ENCODE peak calls at places on chromosomes 4 and X, in ten cellular contexts. G is vagina, N is A549, P is GM12878, Q is tibial nerve, L is upper lobe of left lung, Z is uterus, J is spleen, V is IMR-90, R is ovary. C is an unnamed sample.

GRCh38 chr4:8774071-8774470 is 97.6 kb downstream of the HMX1 start:
- DNase-seq in P (no peak), V (no peak), N (no peak), Q (no peak), J (peak; percentile 29), L (no peak), Z (no peak), G (no peak), R (no peak), C (peak; percentile 15)

GRCh38 chr4:79949186-79949585 is 123.8 kb downstream of the ANTXR2 start:
- DNase-seq in G (no peak), Q (no peak), V (no peak), P (no peak), Z (no peak), L (no peak), R (no peak), N (no peak), J (no peak), C (no peak)

GRCh38 chrX:153438522-153438921 is 7.3 kb downstream of the TREX2 start:
- DNase-seq in Q (peak; percentile 11), Z (no peak), R (no peak), L (no peak), V (peak; percentile 7), P (no peak), N (no peak), J (no peak), G (no peak), C (no peak)

GRCh38 chr4:136865591-136865990 is 666.7 kb downstream of the PCDH18 start:
- DNase-seq in N (no peak), Z (no peak), L (no peak), G (no peak), Q (no peak), R (no peak), V (no peak), J (no peak), P (no peak), C (no peak)

GRCh38 chr4:82275431-82276423 is 98.1 kb downstream of the HNRNPD start:
- DNase-seq in R (no peak), Z (no peak), G (no peak), J (no peak), V (no peak), L (no peak), Q (no peak), P (no peak), N (peak; percentile 10), C (no peak)

GRCh38 chr4:126888968-126889367 is 743.8 kb upstream of the INTU start:
- DNase-seq in Q (no peak), R (no peak), J (no peak), G (no peak), P (no peak), Z (no peak), V (peak; percentile 77), L (no peak), N (no peak), C (no peak)

GRCh38 chr4:71241467-71242401 is 97.1 kb upstream of the SLC4A4 start:
- DNase-seq in N (no peak), J (no peak), G (no peak), Z (no peak), Q (no peak), R (no peak), P (no peak), L (peak; percentile 75), V (peak; percentile 52), C (no peak)

GRCh38 chrX:15498741-15499140 is 1.9 kb upstream of the BMX start:
- DNase-seq in P (no peak), R (no peak), V (no peak), G (no peak), N (no peak), L (no peak), Z (no peak), J (no peak), Q (no peak), C (no peak)

GRCh38 chr4:103915224-103915869 is 195.6 kb upstream of the TACR3 start:
- DNase-seq in N (no peak), J (no peak), G (no peak), V (no peak), Q (no peak), R (no peak), L (no peak), Z (no peak), P (peak; percentile 16), C (no peak)

GRCh38 chr4:169311643-169312365 is 41.0 kb upstream of the SH3RF1 start:
- DNase-seq in G (no peak), P (peak; percentile 30), N (peak; percentile 36), Q (peak; percentile 36), R (no peak), V (peak; percentile 59), J (no peak), L (no peak), Z (no peak), C (no peak)

GRCh38 chr4:7691992-7692391 is 247.7 kb downstream of the AFAP1 start:
- DNase-seq in Z (no peak), Q (peak; percentile 27), R (peak; percentile 46), V (peak; percentile 15), G (no peak), N (no peak), P (no peak), J (no peak), L (no peak), C (no peak)

GRCh38 chr4:81395239-81395638 is 76.5 kb downstream of the RASGEF1B start:
- DNase-seq in V (no peak), Z (no peak), J (no peak), P (no peak), Q (no peak), L (no peak), N (no peak), R (no peak), G (no peak), C (no peak)

GRCh38 chrX:97895751-97896150 is 1012.0 kb downstream of the RPA4 start:
- DNase-seq in J (no peak), P (no peak), Z (no peak), V (peak; percentile 32), Q (no peak), G (no peak), L (no peak), R (no peak), N (no peak), C (no peak)

GRCh38 chrX:19381326-19381725 is 37.6 kb downstream of the PDHA1 start:
- DNase-seq in N (no peak), J (peak; percentile 44), L (no peak), G (no peak), R (no peak), Q (no peak), Z (no peak), V (no peak), P (no peak), C (no peak)

GRCh38 chr4:41517747-41518146 is 20.2 kb upstream of the LIMCH1 start:
- DNase-seq in Z (no peak), N (no peak), L (no peak), G (no peak), R (no peak), P (no peak), Q (no peak), J (no peak), V (no peak), C (no peak)

GRCh38 chrX:71184803-71185495 is 38.1 kb upstream of the GJB1 start:
- DNase-seq in N (no peak), L (peak; percentile 30), V (no peak), P (no peak), J (no peak), R (no peak), Q (no peak), G (no peak), Z (no peak), C (peak; percentile 83)

GRCh38 chrX:108001218-108001814 is 19.1 kb upstream of the TEX13B start:
- DNase-seq in N (peak; percentile 28), V (peak; percentile 36), Q (no peak), Z (no peak), R (no peak), J (no peak), G (no peak), L (no peak), P (no peak), C (no peak)

GRCh38 chrX:154091678-154092077 is 5.8 kb downstream of the MECP2 start:
- DNase-seq in Q (no peak), V (no peak), L (peak; percentile 43), G (no peak), P (no peak), N (no peak), Z (no peak), J (no peak), R (no peak), C (no peak)

GRCh38 chr4:108650212-108651067 is at the start of gene OSTC:
- DNase-seq in Q (peak; percentile 97), V (peak; percentile 97), G (peak; percentile 97), P (peak; percentile 63), Z (peak; percentile 97), R (peak; percentile 93), J (peak; percentile 96), L (peak; percentile 96), N (peak; percentile 80), C (peak; percentile 96)
- TF ChIP-seq POLR2A in Q (peak; percentile 50), V (peak; percentile 84), G (no peak), P (peak; percentile 94), Z (peak; percentile 29), R (peak; percentile 68), J (no peak), L (no peak), N (peak; percentile 75), C (peak; percentile 69)

GRCh38 chr4:141131738-141132688 is 1.3 kb downstream of the RNF150 start:
- DNase-seq in Z (peak; percentile 30), J (peak; percentile 77), Q (peak; percentile 14), G (no peak), P (no peak), N (no peak), R (peak; percentile 49), V (peak; percentile 20), L (no peak), C (peak; percentile 15)
- H3K27ac ChIP-seq in Z (peak overlapping the region; percentile 81), J (peak overlapping the region; percentile 87), Q (peak overlapping the region; percentile 68), G (peak overlapping the region; percentile 87), P (no peak overlapping the region), N (peak overlapping the region; percentile 51), R (peak overlapping the region; percentile 73), V (peak overlapping the region; percentile 40), L (peak overlapping the region; percentile 49), C (peak overlapping the region; percentile 21)

DNA sequence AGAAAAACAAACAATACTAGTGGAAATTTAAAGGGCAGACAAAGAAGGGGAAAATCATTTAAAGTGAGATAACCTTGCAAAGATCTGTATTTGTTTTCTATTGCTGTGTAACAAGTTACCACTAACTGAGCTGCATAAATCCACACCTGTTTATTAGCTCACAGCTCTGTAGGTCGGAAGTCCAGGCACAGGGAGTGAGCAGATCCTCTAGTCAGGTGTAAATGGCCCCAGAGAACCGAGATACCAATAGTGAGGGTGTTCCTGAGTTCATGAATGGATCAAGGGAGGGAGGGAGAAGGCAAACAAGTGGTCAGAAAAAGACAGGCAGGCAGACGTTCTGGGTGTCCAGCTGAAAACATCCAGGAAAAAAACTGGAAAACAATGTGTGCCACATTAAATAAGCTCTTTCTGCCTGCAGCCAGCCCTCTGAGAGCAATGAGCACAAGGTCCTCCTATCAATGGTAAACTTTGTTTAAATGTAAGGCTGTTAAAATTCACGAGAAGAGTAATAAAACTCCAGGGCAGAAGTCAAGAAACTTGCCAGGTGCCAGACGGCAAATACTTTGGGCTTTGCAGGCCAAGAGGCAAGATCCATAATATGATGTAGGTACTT is 25.0 kb downstream of the ADGRA3 start:
- DNase-seq in Q (no peak), J (no peak), Z (no peak), N (no peak), R (no peak), P (no peak), G (no peak), L (no peak), V (no peak), C (no peak)
- TF ChIP-seq POLR2A in Q (no peak), J (no peak), Z (no peak), N (no peak), R (no peak), P (no peak), G (no peak), L (no peak), V (no peak), C (no peak)

GRCh38 chr4:157128395-157128794 is 52.4 kb downstream of the GLRB start:
- DNase-seq in G (no peak), Q (peak; percentile 12), L (no peak), N (no peak), R (no peak), P (no peak), J (no peak), V (peak; percentile 52), Z (no peak), C (no peak)
- H3K27ac ChIP-seq in G (no peak overlapping the region), Q (no peak overlapping the region), L (no peak overlapping the region), N (no peak overlapping the region), R (no peak overlapping the region), P (no peak overlapping the region), J (no peak overlapping the region), V (no peak overlapping the region), Z (no peak overlapping the region), C (no peak overlapping the region)

C was measured in right lobe of liver.